ENCODE peak calls at places on chromosomes 1 and 21, in six cellular contexts. T, N, C, V, Q and R are unnamed samples.

GRCh38 chr1:226195144-226195543 is 8.6 kb upstream of the ACBD3 start:
- DNase-seq in N (no peak), C (no peak), Q (no peak), T (no peak), V (no peak), R (no peak)

GRCh38 chr1:151534662-151535278 is 5.3 kb upstream of the TUFT1 start:
- DNase-seq in V (no peak), N (peak; percentile 62), Q (peak; percentile 80), C (peak; percentile 56), T (peak; percentile 82), R (peak; percentile 33)

GRCh38 chr1:218351617-218352438 is 6.7 kb downstream of the TGFB2 start:
- DNase-seq in N (peak; percentile 77), V (no peak), C (no peak), Q (peak; percentile 54), T (peak; percentile 35), R (peak; percentile 84)

GRCh38 chr1:230064283-230064682 is 2.8 kb upstream of the GALNT2 start:
- DNase-seq in Q (no peak), N (no peak), T (no peak), V (no peak), C (peak; percentile 55), R (no peak)

GRCh38 chr1:917076-917459 is 6.7 kb upstream of the SAMD11 start:
- DNase-seq in N (no peak), V (no peak), C (no peak), Q (no peak), T (no peak), R (no peak)

GRCh38 chr1:157691285-157691920 is 9.2 kb downstream of the FCRL3 start:
- DNase-seq in Q (no peak), V (peak; percentile 21), N (peak; percentile 28), C (no peak), T (peak; percentile 69), R (no peak)

GRCh38 chr1:181126871-181127587 is 38.5 kb downstream of the IER5 start:
- DNase-seq in C (peak; percentile 34), V (no peak), T (peak; percentile 68), Q (no peak), N (no peak), R (no peak)

GRCh38 chr1:29240400-29240837 is 4.1 kb downstream of the PTPRU start:
- DNase-seq in C (no peak), Q (peak; percentile 69), V (no peak), T (no peak), N (no peak), R (no peak)

GRCh38 chr1:92446546-92446945 is 40.2 kb downstream of the GFI1 start:
- DNase-seq in C (peak; percentile 12), T (no peak), V (no peak), Q (no peak), N (no peak), R (peak; percentile 76)

GRCh38 chr1:50658421-50659076 is 235.3 kb upstream of the DMRTA2 start:
- DNase-seq in Q (no peak), T (no peak), C (peak; percentile 0), N (no peak), V (no peak), R (peak; percentile 66)

GRCh38 chr1:209870151-209870831 is 42.5 kb downstream of the UTP25 start:
- DNase-seq in C (no peak), T (no peak), Q (no peak), N (no peak), V (no peak), R (peak; percentile 47)

GRCh38 chr1:1832820-1833219 is 54.5 kb upstream of the NADK start:
- DNase-seq in T (no peak), C (no peak), N (no peak), Q (no peak), V (no peak), R (peak; percentile 20)

GRCh38 chr1:224786533-224787249 is 142.8 kb upstream of the DNAH14 start:
- DNase-seq in N (no peak), V (no peak), C (no peak), T (no peak), Q (no peak), R (peak; percentile 58)

GRCh38 chr1:8040586-8040985 is 14.5 kb upstream of the ERRFI1 start:
- DNase-seq in N (peak; percentile 98), T (no peak), C (no peak), V (peak; percentile 99), Q (no peak), R (peak; percentile 99)

GRCh38 chr1:245153645-245154428 is 948 bp upstream of the KIF26B start:
- DNase-seq in V (no peak), Q (peak; percentile 45), C (no peak), N (peak; percentile 19), T (peak; percentile 16), R (no peak)

GRCh38 chr1:54259546-54259945 is 59.6 kb downstream of the MRPL37 start:
- DNase-seq in Q (no peak), V (no peak), T (no peak), N (no peak), C (no peak), R (no peak)

GRCh38 chr1:9833632-9834031 is 9.9 kb upstream of the CLSTN1 start:
- DNase-seq in Q (no peak), V (no peak), T (no peak), N (no peak), C (no peak), R (no peak)

GRCh38 chr1:210446479-210446878 is 117.8 kb downstream of the HHAT start:
- DNase-seq in C (peak; percentile 23), N (no peak), Q (peak; percentile 43), V (no peak), T (no peak), R (peak; percentile 22)

GRCh38 chr1:115837386-115837761 is 3.6 kb downstream of the NHLH2 start:
- DNase-seq in C (no peak), N (no peak), V (no peak), T (no peak), Q (no peak), R (no peak)

GRCh38 chr1:176379626-176380339 is 83.2 kb upstream of the PAPPA2 start:
- DNase-seq in N (no peak), T (peak; percentile 50), V (no peak), C (no peak), Q (no peak), R (no peak)

GRCh38 chr1:72586023-72586685 is 303.8 kb upstream of the NEGR1 start:
- DNase-seq in N (no peak), Q (no peak), T (no peak), V (no peak), C (no peak), R (no peak)

GRCh38 chr1:209674957-209675566 is at the start of gene G0S2:
- DNase-seq in C (no peak), N (no peak), Q (peak; percentile 55), V (no peak), T (no peak), R (peak; percentile 29)

GRCh38 chr1:245322673-245323072 is 167.9 kb downstream of the KIF26B start:
- DNase-seq in N (no peak), T (no peak), V (peak; percentile 6), Q (no peak), C (no peak), R (peak; percentile 54)

GRCh38 chr1:229862017-229862774 is 204.8 kb upstream of the GALNT2 start:
- DNase-seq in N (no peak), C (no peak), V (no peak), T (no peak), Q (no peak), R (no peak)

GRCh38 chr21:27021046-27021445 is 54.2 kb upstream of the ADAMTS5 start:
- DNase-seq in N (no peak), T (no peak), V (no peak), C (no peak), Q (no peak), R (no peak)

GRCh38 chr1:231162970-231163830 is 1.3 kb downstream of the TRIM67 start:
- DNase-seq in V (no peak), Q (no peak), N (no peak), T (no peak), C (no peak), R (no peak)

GRCh38 chr1:236065509-236066005 is 667 bp upstream of the NID1 start:
- DNase-seq in V (no peak), C (no peak), T (no peak), N (no peak), Q (no peak), R (no peak)

DNA sequence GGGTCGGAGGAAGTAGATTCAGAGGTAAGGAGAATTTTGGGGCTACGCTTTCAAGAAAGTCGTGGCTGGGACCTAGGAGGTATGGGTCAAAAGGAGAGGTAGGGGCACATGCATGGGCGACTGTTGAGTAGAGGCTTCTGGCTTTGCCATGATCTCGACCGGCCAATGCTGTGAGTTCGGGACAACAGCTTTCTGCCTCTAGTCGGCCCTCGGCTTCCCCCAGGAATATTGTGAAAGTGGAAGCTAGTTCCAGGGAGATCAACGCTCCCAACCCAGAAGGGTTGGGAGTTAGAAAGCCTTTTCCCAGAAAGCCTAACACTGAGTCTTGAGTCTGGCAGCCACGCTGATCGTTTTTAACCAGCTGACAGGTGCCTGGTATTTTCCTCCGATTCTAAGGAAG is 69.0 kb downstream of the ZNF678 start:
- DNase-seq in T (no peak), Q (no peak), V (no peak), N (no peak), C (no peak), R (no peak)
- H3K9me3 ChIP-seq in T (no peaks in the 10 kb centered on the region), Q (peaks cover 6% of the 10 kb centered on the region), V (peaks cover 7% of the 10 kb centered on the region), N (peaks cover 4% of the 10 kb centered on the region), C (peaks cover 7% of the 10 kb centered on the region), R (peaks cover 7% of the 10 kb centered on the region)

GRCh38 chr1:36305915-36306209 is 306 bp upstream of the SH3D21 start:
- DNase-seq in N (no peak), T (no peak), C (no peak), V (no peak), Q (no peak), R (no peak)
- H3K9ac ChIP-seq in N (no peak overlapping the region), T (no peak overlapping the region), C (no peak overlapping the region), V (peak overlapping the region; percentile 63), Q (no peak overlapping the region), R (no peak overlapping the region)

GRCh38 chr1:112694363-112694929 is 12.5 kb downstream of the RHOC start:
- DNase-seq in C (no peak), Q (no peak), T (no peak), V (no peak), N (no peak), R (no peak)
- H3K4me2 ChIP-seq in C (no peak overlapping the region), Q (no peak overlapping the region), T (no peak overlapping the region), V (no peak overlapping the region), N (no peak overlapping the region), R (no peak overlapping the region)

GRCh38 chr1:193216920-193217319 is 30.5 kb upstream of the B3GALT2 start:
- DNase-seq in C (no peak), N (no peak), T (no peak), V (no peak), Q (peak; percentile 79), R (no peak)

GRCh38 chr1:193211539-193211938 is 25.1 kb upstream of the B3GALT2 start:
- DNase-seq in T (peak; percentile 31), N (peak; percentile 11), V (peak; percentile 72), Q (no peak), C (peak; percentile 81), R (peak; percentile 91)

GRCh38 chr1:193212637-193213036 is 26.2 kb upstream of the B3GALT2 start:
- DNase-seq in T (no peak), N (no peak), C (no peak), V (no peak), Q (no peak), R (no peak)

GRCh38 chr1:193213998-193214397 is 27.6 kb upstream of the B3GALT2 start:
- DNase-seq in N (no peak), T (no peak), Q (no peak), C (no peak), V (no peak), R (no peak)

DNA sequence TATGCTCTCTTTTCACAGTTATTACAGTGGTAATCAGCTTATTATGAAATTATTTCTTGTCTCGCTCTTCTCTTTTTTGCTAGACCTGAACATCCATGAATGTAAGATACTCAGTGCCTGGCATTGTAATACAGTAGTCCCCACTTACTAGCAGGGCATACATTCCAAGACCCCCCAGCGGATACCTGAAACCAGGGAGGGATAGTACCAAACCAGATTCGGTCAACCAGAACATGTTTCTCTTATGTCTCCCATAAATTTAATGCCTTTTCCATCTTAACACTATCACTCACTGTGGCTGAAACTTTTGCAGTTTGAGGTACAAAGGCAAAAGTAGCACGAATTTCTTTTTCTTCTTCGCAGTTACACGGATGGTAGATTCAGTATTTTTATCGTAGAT is 24.6 kb upstream of the B3GALT2 start:
- DNase-seq in Q (no peak), C (no peak), T (no peak), N (no peak), V (no peak), R (no peak)
- H3K9me3 ChIP-seq in Q (no peaks in the 10 kb centered on the region), C (no peaks in the 10 kb centered on the region), T (no peaks in the 10 kb centered on the region), N (no peaks in the 10 kb centered on the region), V (no peaks in the 10 kb centered on the region), R (no peaks in the 10 kb centered on the region)